ENCODE peak calls at places on chromosomes 2 and 18, in four cellular contexts. Y, P, F and S are unnamed samples.

GRCh38 chr2:14872779-14873325 is 240.3 kb downstream of the LRATD1 start:
- DNase-seq in Y (no peak), P (no peak), F (no peak), S (no peak)

GRCh38 chr2:196498962-196499361 is 140.6 kb upstream of the CCDC150 start:
- DNase-seq in Y (no peak), P (no peak), F (no peak), S (no peak)

GRCh38 chr2:19947184-19947940 is 42.5 kb downstream of the WDR35 start:
- DNase-seq in Y (no peak), P (no peak), F (no peak), S (no peak)

GRCh38 chr2:133379159-133379558 is 189.1 kb downstream of the NCKAP5 start:
- DNase-seq in Y (no peak), P (peak; percentile 15), F (no peak), S (no peak)

GRCh38 chr18:28086530-28087172 is 90.3 kb downstream of the CDH2 start:
- DNase-seq in Y (no peak), P (no peak), F (peak; percentile 72), S (no peak)

GRCh38 chr2:11082880-11083279 is 72.4 kb upstream of the SLC66A3 start:
- DNase-seq in Y (no peak), P (no peak), F (no peak), S (no peak)

GRCh38 chr2:197804758-197805597 is 585 bp downstream of the PLCL1 start:
- DNase-seq in Y (peak; percentile 43), P (peak; percentile 72), F (no peak), S (no peak)

GRCh38 chr2:105769504-105769903 is 24.8 kb downstream of the NCK2 start:
- DNase-seq in Y (peak; percentile 8), P (peak; percentile 40), F (no peak), S (no peak)

GRCh38 chr2:184683923-184684322 is 85.6 kb downstream of the ZNF804A start:
- DNase-seq in Y (no peak), P (peak; percentile 15), F (no peak), S (no peak)

GRCh38 chr2:9800975-9801723 is 42.1 kb upstream of the TAF1B start:
- DNase-seq in Y (peak; percentile 69), P (no peak), F (peak; percentile 30), S (no peak)

GRCh38 chr2:3604207-3604877 is 9.4 kb downstream of the COLEC11 start:
- DNase-seq in Y (no peak), P (peak; percentile 91), F (no peak), S (no peak)

GRCh38 chr2:18154259-18154658 is 275.8 kb downstream of the KCNS3 start:
- DNase-seq in Y (no peak), P (no peak), F (no peak), S (no peak)

GRCh38 chr2:101111917-101112771 is 39.0 kb downstream of the TBC1D8 start:
- DNase-seq in Y (no peak), P (peak; percentile 37), F (peak; percentile 52), S (no peak)

GRCh38 chr2:138147796-138148195 is 183.5 kb downstream of the HNMT start:
- DNase-seq in Y (no peak), P (no peak), F (no peak), S (no peak)

GRCh38 chr2:189298038-189298437 is 118.5 kb upstream of the COL5A2 start:
- DNase-seq in Y (no peak), P (no peak), F (no peak), S (no peak)

GRCh38 chr2:186780701-186781316 is 68.2 kb downstream of the ZSWIM2 start:
- DNase-seq in Y (peak; percentile 17), P (peak; percentile 3), F (peak; percentile 56), S (peak; percentile 48)

GRCh38 chr2:74501335-74502071 is 2.1 kb upstream of the LBX2 start:
- DNase-seq in Y (peak; percentile 34), P (peak; percentile 63), F (peak; percentile 64), S (no peak)

GRCh38 chr18:49028801-49029506 is 78.2 kb upstream of the SMAD7 start:
- DNase-seq in Y (no peak), P (no peak), F (no peak), S (no peak)

GRCh38 chr2:51368250-51368649 is 336.3 kb upstream of the NRXN1 start:
- DNase-seq in Y (no peak), P (no peak), F (no peak), S (no peak)

GRCh38 chr2:75605770-75606535 is 40.6 kb upstream of the MRPL19 start:
- DNase-seq in Y (no peak), P (no peak), F (peak; percentile 69), S (no peak)

GRCh38 chr2:40540026-40540425 is 88.1 kb upstream of the SLC8A1 start:
- DNase-seq in Y (no peak), P (no peak), F (no peak), S (no peak)

GRCh38 chr2:56709181-56709580 is 525.4 kb downstream of the CCDC85A start:
- DNase-seq in Y (no peak), P (no peak), F (no peak), S (no peak)

GRCh38 chr2:16756831-16757644 is 91.4 kb upstream of the CYRIA start:
- DNase-seq in Y (peak; percentile 80), P (peak; percentile 79), F (peak; percentile 59), S (peak; percentile 37)

GRCh38 chr18:61093967-61094366 is 239.3 kb upstream of the CDH20 start:
- DNase-seq in Y (no peak), P (no peak), F (no peak), S (no peak)

GRCh38 chr2:222878877-222879601 is 18.2 kb downstream of the ACSL3 start:
- DNase-seq in Y (no peak), P (no peak), F (peak; percentile 42), S (peak; percentile 32)

GRCh38 chr2:144516981-144517824 is 2.7 kb downstream of the ZEB2 start:
- DNase-seq in Y (peak; percentile 76), P (peak; percentile 77), F (no peak), S (no peak)

GRCh38 chr2:3729055-3729448 is 25.7 kb downstream of the DCDC2C start:
- DNase-seq in Y (no peak), P (no peak), F (no peak), S (no peak)

GRCh38 chr18:80171190-80171872 is 62.3 kb downstream of the ADNP2 start:
- DNase-seq in Y (peak; percentile 55), P (peak; percentile 81), F (no peak), S (no peak)

GRCh38 chr2:97718051-97718882 is 4.9 kb downstream of the ZAP70 start:
- DNase-seq in Y (no peak), P (no peak), F (no peak), S (no peak)

GRCh38 chr2:226903179-226903578 is 67.3 kb downstream of the RHBDD1 start:
- DNase-seq in Y (no peak), P (no peak), F (no peak), S (no peak)

GRCh38 chr18:54737986-54738385 is 90.3 kb upstream of the RAB27B start:
- DNase-seq in Y (no peak), P (no peak), F (no peak), S (no peak)

GRCh38 chr2:75555701-75556100 is 5.0 kb downstream of the EVA1A start:
- DNase-seq in Y (no peak), P (no peak), F (no peak), S (no peak)

GRCh38 chr18:24991220-24991575 is 360.8 kb downstream of the ZNF521 start:
- DNase-seq in Y (no peak), P (no peak), F (no peak), S (no peak)

GRCh38 chr2:218501665-218502064 is 66.5 kb downstream of the USP37 start:
- DNase-seq in Y (no peak), P (no peak), F (no peak), S (no peak)

GRCh38 chr18:72544092-72544886 is at the start of gene CBLN2:
- DNase-seq in Y (peak; percentile 23), P (peak; percentile 92), F (peak; percentile 23), S (no peak)

DNA sequence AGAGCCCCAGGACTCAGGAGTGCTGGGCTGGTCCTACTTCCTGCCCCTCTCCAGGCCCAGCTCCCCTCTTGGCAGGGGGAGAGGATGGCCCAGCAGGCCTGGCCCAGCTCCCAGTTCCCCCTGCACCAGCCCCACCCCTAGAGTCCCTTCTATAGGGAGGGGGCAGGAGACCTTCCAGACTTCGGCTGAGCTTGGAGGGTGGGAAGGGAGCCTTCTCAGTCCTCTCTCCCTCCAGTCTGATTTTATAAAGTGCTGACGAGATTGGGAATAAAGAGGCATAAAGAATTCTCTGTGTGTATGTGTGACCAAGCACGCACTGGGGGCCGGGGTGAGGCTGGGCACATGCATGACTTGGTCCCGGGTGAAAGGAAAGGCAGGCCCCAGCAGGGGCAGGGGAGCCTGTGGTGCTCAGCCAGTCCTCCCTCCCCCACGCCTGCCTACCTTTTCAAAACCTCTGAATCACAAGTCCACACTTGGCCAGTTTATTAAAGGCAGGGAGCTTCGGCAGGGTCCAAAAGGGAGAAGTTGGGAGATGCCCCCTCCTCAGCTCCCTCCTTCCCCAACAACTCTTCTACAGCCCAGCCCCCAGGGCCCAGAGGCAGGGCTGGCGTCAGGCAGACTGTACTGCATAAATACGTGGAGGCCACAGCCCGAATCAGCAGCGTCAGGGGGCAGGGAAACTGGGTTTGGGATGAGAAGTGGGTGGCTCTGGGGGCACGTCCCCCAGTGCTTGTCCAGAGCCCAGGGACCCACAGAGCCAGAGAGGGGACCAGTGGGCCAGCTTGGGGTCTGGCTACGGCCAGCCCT is 4.9 kb downstream of the CHPF start:
- DNase-seq in Y (no peak), P (no peak), F (no peak), S (no peak)
- TF ChIP-seq JUND in Y (no peak), P (no peak), F (no peak), S (no peak)

DNA sequence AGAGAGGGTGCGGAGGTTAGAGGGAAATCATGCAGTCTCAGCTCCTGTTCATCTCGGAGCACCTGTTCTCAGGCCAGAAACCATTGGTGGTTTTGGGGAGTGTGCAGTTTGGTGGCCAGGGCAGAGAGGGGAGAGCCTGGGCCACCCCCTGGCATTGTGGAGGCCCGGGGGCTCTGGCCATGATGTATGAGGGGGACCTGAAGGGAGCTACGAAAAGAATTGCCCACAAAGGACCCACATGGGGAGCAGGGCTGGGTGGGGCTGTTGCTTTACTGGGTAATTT is 87.7 kb downstream of the DGKD start:
- DNase-seq in Y (no peak), P (no peak), F (no peak), S (no peak)
- TF ChIP-seq ELF1 in Y (no peak), P (no peak), F (no peak), S (no peak)

GRCh38 chr2:637804-638203 is 39.4 kb downstream of the TMEM18 start:
- DNase-seq in Y (no peak), P (no peak), F (peak; percentile 13), S (no peak)

GRCh38 chr2:642431-642815 is 34.8 kb downstream of the TMEM18 start:
- DNase-seq in Y (no peak), P (no peak), F (no peak), S (no peak)

GRCh38 chr2:637406-637776 is 39.8 kb downstream of the TMEM18 start:
- DNase-seq in Y (no peak), P (no peak), F (no peak), S (no peak)

GRCh38 chr2:641501-642430 is 35.4 kb downstream of the TMEM18 start:
- DNase-seq in Y (no peak), P (no peak), F (no peak), S (no peak)

GRCh38 chr2:639703-640102 is 37.5 kb downstream of the TMEM18 start:
- DNase-seq in Y (no peak), P (no peak), F (no peak), S (no peak)
- TF ChIP-seq POLR2AphosphoS5 in Y (no peak), P (no peak), F (no peak), S (no peak)

DNA sequence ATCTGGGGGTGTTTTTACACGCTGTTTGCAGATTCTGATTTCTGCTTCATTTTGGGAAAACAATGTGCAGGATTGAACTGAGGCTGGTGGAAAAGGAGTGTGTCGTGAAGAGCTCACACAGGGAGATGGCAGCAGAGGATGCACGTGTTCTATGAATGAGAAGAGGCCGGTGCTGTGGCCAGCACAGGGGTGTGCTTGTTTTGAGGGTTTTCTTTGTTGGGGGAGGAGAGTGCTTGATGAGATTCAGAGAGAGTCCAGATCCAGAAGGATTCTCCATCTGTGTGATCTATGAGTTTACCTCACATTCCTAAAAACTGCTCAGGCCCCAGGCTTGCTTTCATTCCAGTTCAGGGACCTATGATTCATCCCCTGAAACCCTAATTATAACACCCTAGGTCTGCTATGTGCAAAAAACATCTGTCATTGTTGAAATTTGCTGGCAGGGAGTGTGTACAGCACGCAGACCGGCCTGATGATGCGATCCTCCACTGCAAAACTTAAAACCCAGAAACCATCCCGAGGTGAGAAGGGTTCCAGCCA is 12.1 kb downstream of the TGFA start:
- DNase-seq in Y (no peak), P (no peak), F (no peak), S (no peak)
- TF ChIP-seq JUND in Y (no peak), P (no peak), F (no peak), S (peak; percentile 62)